ENCODE peak calls at places on chromosomes 13 and 19, in nine cellular contexts. P, V, Q, M, S, F, G, R and W are unnamed samples.

GRCh38 chr13:109654341-109655205 is 131.8 kb downstream of the IRS2 start:
- DNase-seq in S (no peak), G (no peak), V (no peak), R (no peak), P (no peak), F (peak), M (no peak), Q (no peak), W (no peak)

GRCh38 chr13:113407103-113407530 is 43.2 kb upstream of the GRTP1 start:
- DNase-seq in M (no peak), V (no peak), S (no peak), Q (peak), F (no peak), R (no peak), G (no peak), P (peak), W (no peak)

GRCh38 chr13:28329395-28330158 is 165.4 kb downstream of the FLT1 start:
- DNase-seq in F (peak), R (no peak), Q (no peak), V (no peak), M (peak), S (no peak), G (no peak), P (no peak), W (no peak)

GRCh38 chr13:40485611-40486517 is 180.6 kb downstream of the FOXO1 start:
- DNase-seq in P (no peak), M (peak), G (no peak), Q (no peak), R (no peak), F (no peak), V (no peak), S (no peak), W (peak)

GRCh38 chr19:18160792-18161690 is 8.1 kb downstream of the PIK3R2 start:
- DNase-seq in R (peak), P (peak), M (peak), S (peak), G (peak), Q (peak), V (peak), F (peak), W (peak)

GRCh38 chr19:1261512-1261862 is 7.6 kb upstream of the CIRBP start:
- DNase-seq in S (no peak), M (peak), F (no peak), R (no peak), V (no peak), P (no peak), G (no peak), Q (peak), W (no peak)

GRCh38 chr19:16541526-16542044 is 652 bp downstream of the CHERP start:
- DNase-seq in G (peak), S (no peak), F (peak), R (no peak), M (peak), P (no peak), Q (no peak), V (no peak), W (no peak)

GRCh38 chr19:920051-920857 is 3.1 kb downstream of the KISS1R start:
- DNase-seq in F (peak), M (peak), Q (peak), S (peak), P (no peak), V (peak), G (peak), R (no peak), W (peak)

GRCh38 chr13:43934273-43934672 is 54.6 kb downstream of the LACC1 start:
- DNase-seq in S (no peak), F (no peak), P (no peak), V (no peak), G (no peak), Q (no peak), R (no peak), M (no peak), W (no peak)

GRCh38 chr19:28586501-28586900 is 626.5 kb downstream of the UQCRFS1 start:
- DNase-seq in R (no peak), S (no peak), G (no peak), V (no peak), Q (no peak), P (no peak), M (no peak), F (no peak), W (no peak)
- H3K27ac ChIP-seq in R (no peak), S (no peak), G (no peak), V (no peak), Q (no peak), P (no peak), M (no peak), F (no peak), W (no peak)

GRCh38 chr19:48739400-48739825 is 997 bp downstream of the RASIP1 start:
- DNase-seq in V (no peak), Q (no peak), M (peak), S (no peak), R (no peak), P (no peak), F (no peak), G (no peak), W (no peak)

GRCh38 chr19:48738557-48739399 is 1.6 kb downstream of the RASIP1 start:
- DNase-seq in Q (peak), P (peak), V (peak), R (peak), G (peak), M (peak), F (peak), S (peak), W (peak)

GRCh38 chr19:48741222-48741999 is 1.0 kb upstream of the RASIP1 start:
- DNase-seq in S (peak), M (peak), P (peak), Q (peak), G (no peak), R (no peak), V (peak), F (no peak), W (no peak)

GRCh38 chr19:48739835-48740704 is at the start of gene RASIP1:
- DNase-seq in R (no peak), G (no peak), Q (no peak), M (peak), V (peak), P (no peak), S (no peak), F (no peak), W (no peak)

DNA sequence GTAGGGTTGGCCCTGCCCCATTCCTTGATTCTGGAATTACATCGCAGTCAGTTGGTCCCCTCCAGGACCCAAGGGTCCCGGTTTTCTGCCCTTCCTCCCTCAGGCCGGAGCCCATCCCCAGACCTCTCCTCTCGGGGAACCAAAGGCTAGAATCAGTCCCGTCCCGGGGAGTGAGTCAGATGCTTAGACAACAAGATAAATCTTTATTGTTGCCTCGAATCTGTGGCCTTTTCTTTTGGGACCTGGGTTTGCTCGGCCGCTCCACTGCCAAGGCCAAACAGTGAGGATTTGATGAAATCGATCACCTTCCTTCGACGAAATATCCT is 258 bp upstream of the RASIP1 start:
- DNase-seq in Q (no peak), P (no peak), G (no peak), S (no peak), R (no peak), F (no peak), V (peak), M (no peak), W (no peak)
- H3K27ac ChIP-seq in Q (peak), P (peak), G (no peak), S (no peak), R (no peak), F (no peak), V (peak), M (no peak), W (no peak)

GRCh38 chr19:33251076-33251475 is 25.4 kb upstream of the SLC7A10 start:
- DNase-seq in Q (no peak), M (no peak), R (no peak), G (no peak), F (no peak), P (no peak), V (no peak), S (no peak), W (no peak)

GRCh38 chr19:33252971-33253370 is 27.3 kb upstream of the SLC7A10 start:
- DNase-seq in P (no peak), G (no peak), R (no peak), F (no peak), V (no peak), S (no peak), M (no peak), Q (peak), W (no peak)

GRCh38 chr19:33251526-33252090 is 26.0 kb upstream of the SLC7A10 start:
- DNase-seq in S (no peak), F (no peak), P (no peak), V (no peak), R (no peak), G (no peak), Q (no peak), M (no peak), W (no peak)

GRCh38 chr19:33254245-33254824 is 28.7 kb upstream of the SLC7A10 start:
- DNase-seq in F (no peak), G (no peak), V (no peak), Q (no peak), R (no peak), S (no peak), P (no peak), M (no peak), W (no peak)

GRCh38 chr19:33252418-33252962 is 26.8 kb upstream of the SLC7A10 start:
- DNase-seq in V (no peak), P (no peak), F (no peak), R (no peak), S (no peak), G (no peak), Q (no peak), M (no peak), W (no peak)
- H3K27ac ChIP-seq in V (no peak), P (no peak), F (no peak), R (no peak), S (no peak), G (no peak), Q (no peak), M (no peak), W (no peak)

GRCh38 chr13:45402641-45403040 is 15.5 kb downstream of the SLC25A30 start:
- DNase-seq in V (peak), G (no peak), Q (no peak), F (no peak), M (no peak), R (no peak), S (no peak), P (no peak), W (no peak)

GRCh38 chr13:45398862-45399261 is 19.3 kb downstream of the SLC25A30 start:
- DNase-seq in G (no peak), S (no peak), M (no peak), V (no peak), F (no peak), Q (no peak), R (no peak), P (no peak), W (peak)

GRCh38 chr13:45403081-45403480 is 15.1 kb downstream of the SLC25A30 start:
- DNase-seq in V (no peak), P (no peak), F (no peak), R (no peak), M (no peak), S (no peak), G (no peak), Q (no peak), W (no peak)

GRCh38 chr13:45396548-45397095 is 21.6 kb downstream of the SLC25A30 start:
- DNase-seq in G (no peak), R (no peak), M (no peak), P (no peak), S (no peak), V (no peak), Q (no peak), F (peak), W (no peak)

GRCh38 chr13:45401306-45401705 is 16.9 kb downstream of the SLC25A30 start:
- DNase-seq in V (no peak), F (no peak), R (no peak), P (no peak), Q (no peak), G (no peak), S (no peak), M (no peak), W (no peak)
- H3K27ac ChIP-seq in V (no peak), F (no peak), R (no peak), P (no peak), Q (no peak), G (no peak), S (no peak), M (no peak), W (no peak)

DNA sequence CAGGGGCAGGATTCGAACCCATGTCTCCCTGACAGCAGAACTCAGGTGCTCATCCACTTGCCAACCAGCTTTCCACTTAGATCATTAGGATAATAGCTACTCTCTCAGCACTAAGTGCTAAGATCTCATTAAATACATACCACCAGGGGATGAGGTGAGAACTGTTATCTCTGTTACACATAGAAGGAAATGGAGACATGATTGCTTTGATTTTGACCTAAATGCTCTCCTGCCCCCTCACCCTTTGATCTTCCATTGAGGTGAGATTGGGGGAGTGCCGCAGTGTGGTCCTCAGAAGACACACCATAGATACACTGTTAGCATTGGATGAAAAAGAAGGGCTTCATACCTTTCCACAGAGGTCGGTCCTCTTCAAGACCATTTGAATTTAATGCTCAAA is 38.9 kb upstream of the NPAS1 start:
- DNase-seq in P (no peak), S (no peak), M (no peak), R (no peak), G (no peak), F (no peak), V (no peak), Q (no peak), W (no peak)
- H3K27ac ChIP-seq in P (no peak), S (no peak), M (peak), R (no peak), G (no peak), F (peak), V (no peak), Q (no peak), W (no peak)

GRCh38 chr13:32736648-32737047 is 150.4 kb downstream of the PDS5B start:
- DNase-seq in F (no peak), V (no peak), Q (no peak), R (no peak), S (no peak), M (no peak), G (no peak), P (no peak), W (no peak)
- H3K27ac ChIP-seq in F (no peak), V (peak), Q (peak), R (no peak), S (no peak), M (no peak), G (peak), P (peak), W (peak)

GRCh38 chr13:42270857-42271215 is 1.1 kb upstream of the AKAP11 start:
- DNase-seq in F (no peak), G (no peak), R (no peak), S (no peak), V (no peak), M (no peak), P (no peak), Q (no peak), W (no peak)
- H3K27ac ChIP-seq in F (no peak), G (peak), R (peak), S (no peak), V (peak), M (no peak), P (peak), Q (peak), W (peak)